ENCODE peak calls at places on chromosomes 5 and 9, in eight cellular contexts. Y is 8988T; U is T-helper 2 cell; K is HT-29; W is upper lobe of right lung; N is ELR; L is stimulated activated CD8-positive, alpha-beta memory T cell treated with anti-CD3 and anti-CD28 coated beads, Interleukin-15, amount 100 ng/mL, for 24 hours; P is posterior vena cava. I is an unnamed sample.

GRCh38 chr9:132977626-132978450 is 656 bp upstream of the GFI1B start:
- DNase-seq in Y (peak), U (peak), K (peak), W (peak), N (peak), L (peak), P (peak), I (peak)

GRCh38 chr5:78594946-78595921 is 53.3 kb downstream of the LHFPL2 start:
- DNase-seq in Y (no peak), U (no peak), K (peak), W (no peak), N (peak), L (no peak), P (no peak), I (no peak)

GRCh38 chr5:6478793-6479192 is 30.1 kb downstream of the UBE2QL1 start:
- DNase-seq in Y (no peak), U (no peak), K (no peak), W (no peak), N (no peak), L (no peak), P (no peak), I (no peak)

GRCh38 chr5:96861044-96861443 is 15.3 kb upstream of the ERAP2 start:
- DNase-seq in Y (no peak), U (no peak), K (no peak), W (no peak), N (no peak), L (no peak), P (no peak), I (no peak)

GRCh38 chr9:124329996-124330714 is 72.4 kb downstream of the NEK6 start:
- DNase-seq in Y (no peak), U (no peak), K (no peak), W (no peak), N (no peak), L (no peak), P (no peak), I (no peak)

GRCh38 chr5:9742848-9743247 is 112.7 kb upstream of the TAS2R1 start:
- DNase-seq in Y (no peak), U (no peak), K (no peak), W (no peak), N (no peak), L (no peak), P (no peak), I (no peak)

GRCh38 chr9:121269030-121269887 is 1.3 kb downstream of the GSN start:
- DNase-seq in Y (no peak), U (no peak), K (peak), W (no peak), N (peak), L (no peak), P (no peak), I (no peak)

GRCh38 chr5:80654054-80654390 is 430 bp upstream of the MSH3 start:
- DNase-seq in Y (peak), U (peak), K (peak), W (no peak), N (peak), L (no peak), P (no peak), I (peak)

GRCh38 chr5:132753135-132753987 is 6.1 kb downstream of the CCNI2 start:
- DNase-seq in Y (no peak), U (peak), K (peak), W (no peak), N (peak), L (no peak), P (no peak), I (peak)

GRCh38 chr5:148941810-148942209 is 115.4 kb downstream of the ADRB2 start:
- DNase-seq in Y (no peak), U (no peak), K (no peak), W (no peak), N (no peak), L (no peak), P (no peak), I (no peak)

GRCh38 chr9:87836951-87837715 is 45.5 kb upstream of the SPATA31E1 start:
- DNase-seq in Y (no peak), U (no peak), K (no peak), W (no peak), N (no peak), L (no peak), P (no peak), I (no peak)

GRCh38 chr5:133440467-133441115 is 171.8 kb downstream of the FSTL4 start:
- DNase-seq in Y (no peak), U (no peak), K (no peak), W (no peak), N (no peak), L (no peak), P (no peak), I (no peak)

GRCh38 chr5:174287761-174288160 is 242.3 kb downstream of the NSG2 start:
- DNase-seq in Y (no peak), U (no peak), K (no peak), W (no peak), N (no peak), L (no peak), P (no peak), I (no peak)

GRCh38 chr9:82665324-82665723 is 397.6 kb downstream of the RASEF start:
- DNase-seq in Y (no peak), U (no peak), K (no peak), W (no peak), N (no peak), L (no peak), P (no peak), I (no peak)

GRCh38 chr5:38697013-38697412 is 140.6 kb upstream of the LIFR start:
- DNase-seq in Y (no peak), U (no peak), K (no peak), W (no peak), N (no peak), L (no peak), P (no peak), I (no peak)

GRCh38 chr5:76788362-76788761 is 30.5 kb upstream of the F2RL1 start:
- DNase-seq in Y (no peak), U (no peak), K (peak), W (no peak), N (no peak), L (no peak), P (no peak), I (no peak)

GRCh38 chr9:27308691-27309390 is 11.9 kb upstream of the EQTN start:
- DNase-seq in Y (no peak), U (no peak), K (no peak), W (no peak), N (no peak), L (no peak), P (no peak), I (no peak)

GRCh38 chr9:130480673-130481072 is 35.9 kb downstream of the ASS1 start:
- DNase-seq in Y (peak), U (no peak), K (peak), W (no peak), N (no peak), L (no peak), P (no peak), I (peak)

GRCh38 chr5:147093138-147093537 is 141.7 kb upstream of the STK32A start:
- DNase-seq in Y (no peak), U (no peak), K (no peak), W (no peak), N (peak), L (no peak), P (no peak), I (no peak)

GRCh38 chr5:33223563-33224305 is 217.0 kb upstream of the TARS1 start:
- DNase-seq in Y (no peak), U (no peak), K (no peak), W (no peak), N (no peak), L (no peak), P (no peak), I (no peak)

GRCh38 chr9:93065321-93065720 is 6.8 kb downstream of the SUSD3 start:
- DNase-seq in Y (no peak), U (no peak), K (no peak), W (no peak), N (no peak), L (no peak), P (no peak), I (no peak)

GRCh38 chr9:87350915-87351314 is 146.8 kb upstream of the DAPK1 start:
- DNase-seq in Y (no peak), U (no peak), K (no peak), W (no peak), N (no peak), L (no peak), P (no peak), I (no peak)

I was measured in HuH-7.5.